ENCODE peak calls at places on chromosomes 5 and 9, in seven cellular contexts. T is HepG2, J is GM12878, L is HCT116, I is SK-N-SH, M is K562, N is H1. S is an unnamed sample.

GRCh38 chr5:144815131-144815530 is 644.5 kb downstream of the KCTD16 start:
- DNase-seq in T (no peak), J (no peak), L (no peak), I (no peak), M (no peak), N (no peak), S (no peak)

GRCh38 chr9:93697352-93698139 is 121.2 kb downstream of the PHF2 start:
- DNase-seq in T (no peak), J (no peak), L (no peak), I (no peak), M (no peak), N (no peak), S (no peak)

GRCh38 chr5:175642998-175643397 is 14.9 kb upstream of the HRH2 start:
- DNase-seq in T (no peak), J (no peak), L (no peak), I (no peak), M (no peak), N (no peak), S (no peak)

GRCh38 chr9:10094563-10094962 is 518.2 kb downstream of the PTPRD start:
- DNase-seq in T (no peak), J (no peak), L (no peak), I (no peak), M (no peak), N (no peak), S (no peak)

GRCh38 chr5:141402553-141403328 is at the start of gene PCDHGA9:
- DNase-seq in T (no peak), J (no peak), L (peak), I (peak), M (peak), N (no peak), S (no peak)

GRCh38 chr5:179484761-179485160 is 65.6 kb upstream of the RUFY1 start:
- DNase-seq in T (no peak), J (no peak), L (no peak), I (no peak), M (no peak), N (no peak), S (no peak)

GRCh38 chr9:132486706-132487350 is 76.8 kb downstream of the CFAP77 start:
- DNase-seq in T (no peak), J (no peak), L (no peak), I (peak), M (no peak), N (no peak), S (no peak)

GRCh38 chr5:130222638-130223037 is 318.4 kb downstream of the CHSY3 start:
- DNase-seq in T (no peak), J (no peak), L (no peak), I (no peak), M (no peak), N (no peak), S (no peak)

GRCh38 chr9:120902824-120903608 is 23.6 kb downstream of the TRAF1 start:
- DNase-seq in T (no peak), J (no peak), L (no peak), I (no peak), M (no peak), N (no peak), S (no peak)

GRCh38 chr5:107935641-107936040 is 264.9 kb upstream of the EFNA5 start:
- DNase-seq in T (no peak), J (no peak), L (no peak), I (no peak), M (no peak), N (no peak), S (no peak)

GRCh38 chr5:12845549-12846159 is 941.4 kb upstream of the CTNND2 start:
- DNase-seq in T (no peak), J (no peak), L (no peak), I (no peak), M (no peak), N (no peak), S (no peak)

GRCh38 chr5:164375051-164375450 is 869.6 kb downstream of the MAT2B start:
- DNase-seq in T (no peak), J (no peak), L (no peak), I (no peak), M (no peak), N (no peak), S (no peak)

GRCh38 chr5:93281980-93282772 is 298.8 kb downstream of the NR2F1-AS1 start:
- DNase-seq in T (no peak), J (no peak), L (no peak), I (peak), M (no peak), N (no peak), S (no peak)

GRCh38 chr5:135185461-135186075 is 151.5 kb upstream of the PITX1 start:
- DNase-seq in T (no peak), J (no peak), L (no peak), I (no peak), M (no peak), N (no peak), S (peak)

GRCh38 chr9:121720992-121721350 is 69.5 kb downstream of the DAB2IP start:
- DNase-seq in T (no peak), J (no peak), L (no peak), I (no peak), M (no peak), N (no peak), S (peak)

GRCh38 chr5:180159756-180160155 is 49.3 kb downstream of the RASGEF1C start:
- DNase-seq in T (no peak), J (no peak), L (no peak), I (no peak), M (no peak), N (no peak), S (no peak)

GRCh38 chr9:34568783-34569182 is 20.7 kb downstream of the CNTFR start:
- DNase-seq in T (no peak), J (no peak), L (no peak), I (peak), M (no peak), N (no peak), S (no peak)

GRCh38 chr9:115524467-115525059 is 406.6 kb upstream of the TNC start:
- DNase-seq in T (peak), J (no peak), L (peak), I (peak), M (peak), N (no peak), S (peak)

GRCh38 chr5:153753645-153754432 is 263.4 kb downstream of the GRIA1 start:
- DNase-seq in T (no peak), J (no peak), L (no peak), I (no peak), M (no peak), N (no peak), S (no peak)

GRCh38 chr5:16135506-16135905 is 44.1 kb downstream of the MARCHF11 start:
- DNase-seq in T (no peak), J (no peak), L (no peak), I (no peak), M (no peak), N (no peak), S (no peak)

GRCh38 chr9:81069038-81069795 is 620.1 kb downstream of the TLE1 start:
- DNase-seq in T (no peak), J (no peak), L (no peak), I (no peak), M (no peak), N (no peak), S (no peak)

GRCh38 chr9:135080286-135081263 is 6.9 kb upstream of the OLFM1 start:
- DNase-seq in T (no peak), J (no peak), L (no peak), I (no peak), M (no peak), N (no peak), S (no peak)

GRCh38 chr9:18058564-18058963 is 415.4 kb upstream of the ADAMTSL1 start:
- DNase-seq in T (no peak), J (no peak), L (no peak), I (no peak), M (no peak), N (no peak), S (no peak)

GRCh38 chr5:10199700-10200099 is 50.0 kb downstream of the ATPSCKMT start:
- DNase-seq in T (no peak), J (no peak), L (no peak), I (no peak), M (no peak), N (no peak), S (no peak)

GRCh38 chr5:154352960-154353548 is 92.7 kb upstream of the SAP30L start:
- DNase-seq in T (peak), J (no peak), L (no peak), I (no peak), M (no peak), N (no peak), S (no peak)

GRCh38 chr9:85729882-85730281 is 11.9 kb downstream of the AGTPBP1 start:
- DNase-seq in T (no peak), J (no peak), L (no peak), I (no peak), M (no peak), N (no peak), S (no peak)

GRCh38 chr9:127309715-127310114 is 45.1 kb downstream of the GARNL3 start:
- DNase-seq in T (no peak), J (no peak), L (no peak), I (no peak), M (no peak), N (no peak), S (no peak)
- TF ChIP-seq JUND in T (no peak), J (no peak), L (no peak), I (no peak), M (no peak), N (no peak), S (no peak)

GRCh38 chr5:132270345-132270685 is 12.8 kb downstream of the PDLIM4 start:
- DNase-seq in T (no peak), J (no peak), L (no peak), I (no peak), M (no peak), N (peak), S (no peak)
- TF ChIP-seq JUND in T (no peak), J (no peak), L (no peak), I (no peak), M (no peak), N (no peak), S (no peak)

GRCh38 chr5:102582706-102583105 is 83.9 kb upstream of the SLCO6A1 start:
- DNase-seq in T (no peak), J (no peak), L (no peak), I (no peak), M (no peak), N (no peak), S (no peak)
- TF ChIP-seq JUND in T (no peak), J (no peak), L (no peak), I (no peak), M (no peak), N (no peak), S (no peak)

GRCh38 chr5:150214289-150214688 is 24.4 kb downstream of the SLC6A7 start:
- DNase-seq in T (no peak), J (no peak), L (no peak), I (no peak), M (peak), N (no peak), S (no peak)
- TF ChIP-seq JUND in T (no peak), J (no peak), L (no peak), I (no peak), M (no peak), N (no peak), S (no peak)

DNA sequence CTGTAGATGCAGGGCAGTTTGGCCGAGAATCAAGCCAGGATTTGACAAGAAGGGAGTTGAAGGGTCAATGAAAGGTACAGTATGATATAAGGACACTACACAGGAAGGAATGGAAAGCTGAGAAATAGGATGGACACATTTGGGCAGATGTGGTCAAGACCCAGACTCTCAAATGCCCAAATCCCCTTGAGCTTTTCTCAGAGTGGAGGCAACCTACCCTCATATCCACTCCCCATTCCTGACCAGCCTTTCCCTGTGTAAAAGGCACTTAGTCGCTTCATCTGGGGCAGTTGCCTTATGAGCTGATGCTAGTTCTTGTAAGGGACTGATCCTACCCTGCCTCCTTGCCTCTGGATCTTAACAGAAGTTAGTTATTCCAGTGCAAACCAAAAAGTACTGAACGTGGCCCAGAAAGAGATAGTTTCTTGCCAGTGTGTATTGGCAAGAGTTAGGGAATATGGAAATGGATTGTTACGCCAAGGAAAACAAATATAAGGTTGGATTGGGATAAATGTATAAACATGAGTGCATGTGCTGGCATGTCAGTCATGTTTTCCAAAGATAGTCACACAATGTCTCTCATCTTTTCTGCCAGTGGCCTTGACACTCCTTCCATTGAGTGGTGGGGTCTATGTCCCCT is 4.1 kb upstream of the MCCC2 start:
- DNase-seq in T (no peak), J (no peak), L (no peak), I (no peak), M (no peak), N (no peak), S (no peak)
- TF ChIP-seq JUND in T (no peak), J (no peak), L (no peak), I (no peak), M (no peak), N (no peak), S (no peak)

GRCh38 chr5:54838843-54839242 is 146.6 kb downstream of the ESM1 start:
- DNase-seq in T (no peak), J (no peak), L (no peak), I (peak), M (no peak), N (no peak), S (no peak)
- TF ChIP-seq JUND in T (no peak), J (no peak), L (no peak), I (no peak), M (no peak), N (no peak), S (no peak)

DNA sequence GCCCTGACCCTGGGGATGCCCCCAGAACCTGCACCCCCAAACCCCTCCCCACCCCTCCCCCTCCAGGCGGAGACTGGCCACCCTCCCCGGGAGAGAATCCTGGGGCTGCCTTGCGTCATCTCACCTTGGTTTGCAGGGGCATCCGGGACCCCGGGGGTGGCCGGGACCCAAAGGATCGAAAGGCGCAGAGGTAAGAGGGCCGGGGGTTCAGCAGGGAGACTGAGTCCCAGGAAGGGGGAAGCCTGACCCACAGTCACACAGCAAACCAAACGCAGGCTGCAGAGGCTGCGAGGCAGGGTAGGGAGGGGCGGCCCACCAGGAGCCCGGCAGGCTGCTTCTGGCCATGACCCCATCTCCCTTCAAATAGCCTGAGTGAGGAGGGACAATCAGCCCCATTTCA is 33.8 kb upstream of the ORM1 start:
- DNase-seq in T (no peak), J (no peak), L (no peak), I (no peak), M (no peak), N (peak), S (no peak)
- TF ChIP-seq JUND in T (no peak), J (no peak), L (no peak), I (no peak), M (no peak), N (no peak), S (no peak)

S was measured in T47D.